ENCODE peak calls at places on chromosome 22, in seven cellular contexts. S is transverse colon, I is A549, X is suprapubic skin, H is HepG2, A is IMR-90, R is ovary. D is an unnamed sample.

GRCh38 chr22:24994070-24994763 is 41.7 kb downstream of the KIAA1671 start:
- DNase-seq in A (no peak), H (no peak), I (peak), X (no peak), R (no peak), S (peak), D (no peak)

GRCh38 chr22:43994006-43994405 is 30.1 kb upstream of the PARVB start:
- DNase-seq in A (no peak), R (no peak), X (no peak), I (no peak), S (no peak), H (no peak), D (peak)

GRCh38 chr22:29330291-29330690 is 14.8 kb upstream of the RASL10A start:
- DNase-seq in S (no peak), X (no peak), R (no peak), A (no peak), H (no peak), I (no peak), D (no peak)

GRCh38 chr22:19723165-19723989 is at the start of gene GP1BB:
- DNase-seq in H (no peak), R (no peak), A (no peak), X (no peak), S (peak), I (peak), D (no peak)

GRCh38 chr22:20243545-20244249 is 24.4 kb downstream of the RTN4R start:
- DNase-seq in A (peak), I (peak), S (peak), H (no peak), R (peak), X (no peak), D (peak)

GRCh38 chr22:19290400-19291217 is 910 bp downstream of the CLTCL1 start:
- DNase-seq in A (no peak), I (no peak), R (peak), X (no peak), S (no peak), H (peak), D (peak)

GRCh38 chr22:31605851-31606585 is 56.0 kb downstream of the PISD start:
- DNase-seq in A (no peak), I (no peak), H (no peak), R (no peak), X (no peak), S (no peak), D (no peak)

GRCh38 chr22:26857169-26857568 is 199.8 kb downstream of the MIAT start:
- DNase-seq in A (no peak), R (no peak), H (no peak), S (no peak), X (no peak), I (no peak), D (no peak)

GRCh38 chr22:17167486-17167885 is 8.4 kb upstream of the HDHD5 start:
- DNase-seq in R (peak), I (no peak), H (no peak), S (no peak), X (no peak), A (no peak), D (no peak)

GRCh38 chr22:19464546-19464945 is 14.4 kb downstream of the UFD1 start:
- DNase-seq in A (no peak), R (no peak), I (no peak), H (no peak), S (no peak), X (no peak), D (no peak)

GRCh38 chr22:19958083-19959042 is 16.7 kb upstream of the TXNRD2 start:
- DNase-seq in A (peak), H (no peak), X (peak), S (no peak), R (no peak), I (no peak), D (peak)

GRCh38 chr22:28952857-28953256 is 69.5 kb downstream of the ZNRF3 start:
- DNase-seq in I (no peak), X (no peak), S (no peak), R (no peak), A (peak), H (no peak), D (no peak)

GRCh38 chr22:35450824-35451541 is 51.0 kb downstream of the MCM5 start:
- DNase-seq in X (no peak), S (no peak), A (no peak), I (no peak), H (no peak), R (no peak), D (no peak)

GRCh38 chr22:49934891-49935557 is 16.6 kb downstream of the CRELD2 start:
- DNase-seq in R (peak), X (no peak), A (peak), S (peak), H (no peak), I (peak), D (peak)
- H3K4me3 ChIP-seq in R (peak), X (peak), A (peak), S (peak), H (no peak), I (peak), D (peak)

DNA sequence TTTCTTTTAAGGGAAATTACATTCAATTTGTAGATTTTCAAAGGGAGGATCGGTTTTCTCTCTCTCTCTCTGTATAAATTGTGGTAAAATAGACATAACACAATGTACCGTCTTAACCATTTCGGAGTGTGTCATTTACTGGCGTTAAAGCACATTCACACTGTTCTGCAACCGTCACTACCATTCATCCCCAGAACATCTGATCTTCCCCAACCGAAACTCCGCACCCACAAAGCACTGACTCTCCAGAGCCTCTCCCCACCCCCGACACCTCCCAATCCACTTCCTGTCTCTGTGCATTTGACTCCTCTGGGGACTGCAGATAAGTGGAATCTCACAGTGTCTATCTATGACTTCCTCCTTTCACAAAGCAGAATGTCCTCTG is 15.9 kb upstream of the GRAMD4 start:
- DNase-seq in A (peak), R (no peak), H (no peak), S (peak), X (no peak), I (no peak), D (no peak)
- H3K27ac ChIP-seq in A (no peak), R (no peak), H (no peak), S (peak), X (peak), I (no peak), D (no peak)

GRCh38 chr22:33920927-33921575 is 775 bp upstream of the LARGE1 start:
- DNase-seq in S (peak), X (peak), A (peak), H (peak), I (peak), R (peak), D (peak)

GRCh38 chr22:33918676-33919590 is 1.3 kb downstream of the LARGE1 start:
- DNase-seq in R (no peak), S (no peak), X (no peak), H (peak), A (peak), I (no peak), D (no peak)

GRCh38 chr22:33917744-33918406 is 2.4 kb downstream of the LARGE1 start:
- DNase-seq in R (no peak), I (peak), X (no peak), A (peak), S (no peak), H (peak), D (no peak)

GRCh38 chr22:33921576-33922181 is 1.4 kb upstream of the LARGE1 start:
- DNase-seq in S (peak), H (peak), R (peak), I (peak), X (peak), A (peak), D (peak)

GRCh38 chr22:33919591-33920501 is at the start of gene LARGE1:
- DNase-seq in X (peak), I (peak), S (peak), A (peak), H (peak), R (peak), D (peak)
- TF ChIP-seq POLR2A in X (no peak), I (no peak), S (no peak), A (no peak), H (no peak), R (no peak), D (no peak)

GRCh38 chr22:37416806-37417205 is 10.5 kb downstream of the ELFN2 start:
- DNase-seq in X (no peak), H (no peak), S (no peak), I (no peak), A (no peak), R (no peak), D (no peak)
- H3K4me3 ChIP-seq in X (no peak), H (no peak), S (no peak), I (no peak), A (no peak), R (no peak), D (no peak)

DNA sequence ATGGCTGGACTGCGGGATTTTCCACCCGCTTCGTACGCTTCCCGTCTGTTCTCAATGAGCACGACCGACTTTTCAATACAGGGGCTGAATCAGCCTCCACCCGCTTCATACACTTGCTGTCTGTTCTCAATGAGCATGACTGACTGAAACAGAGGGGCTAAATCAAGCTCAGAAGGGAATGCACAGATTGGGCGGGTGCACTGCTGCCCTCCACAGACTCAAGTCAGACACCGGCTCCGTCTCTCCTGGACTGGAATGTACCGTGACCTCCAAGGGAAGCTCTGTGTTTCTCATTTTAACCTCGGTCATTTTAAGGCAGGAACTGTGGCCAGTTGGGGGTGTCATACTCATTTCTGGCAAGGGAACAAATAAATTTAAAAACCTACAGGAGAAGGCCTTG is 48.4 kb downstream of the BRD1 start:
- DNase-seq in R (no peak), I (no peak), H (no peak), S (no peak), A (no peak), X (no peak), D (no peak)
- H3K27ac ChIP-seq in R (no peak), I (no peak), H (no peak), S (no peak), A (no peak), X (no peak), D (no peak)

GRCh38 chr22:33470456-33470855 is 412.3 kb upstream of the SYN3 start:
- DNase-seq in I (no peak), R (no peak), H (peak), A (no peak), X (no peak), S (no peak), D (no peak)
- TF ChIP-seq POLR2A in I (no peak), R (no peak), H (no peak), A (no peak), X (no peak), S (no peak), D (no peak)

GRCh38 chr22:23579870-23580585 is at the start of gene IGLL1:
- DNase-seq in R (no peak), X (no peak), A (no peak), S (no peak), H (no peak), I (no peak), D (no peak)
- H3K4me3 ChIP-seq in R (no peak), X (no peak), A (no peak), S (no peak), H (no peak), I (no peak), D (no peak)

DNA sequence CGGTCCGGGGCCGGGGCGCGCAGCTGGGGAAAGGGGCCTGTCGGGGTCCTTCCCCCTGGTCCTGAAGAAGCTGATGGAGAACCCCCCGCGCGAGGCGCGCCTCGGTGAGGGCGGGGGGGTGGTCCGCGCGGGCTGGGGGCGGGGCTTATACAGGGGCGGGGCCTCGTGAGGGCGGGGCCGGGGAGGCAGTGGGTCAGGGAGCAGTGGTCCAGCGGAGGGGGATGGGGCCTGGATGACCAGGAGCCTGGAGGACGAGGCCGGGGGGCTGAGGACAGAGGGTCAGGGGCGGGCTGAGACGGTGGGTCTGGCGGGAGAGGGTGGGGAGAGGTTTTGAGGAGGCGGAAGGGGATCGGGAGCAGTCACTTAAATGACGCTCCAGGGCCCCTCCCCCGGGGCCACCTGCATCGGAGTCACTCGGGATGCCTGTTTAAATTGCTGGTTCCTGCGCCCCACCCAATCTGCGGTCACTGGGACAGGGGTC is 396 bp downstream of the TEF start:
- DNase-seq in A (no peak), S (peak), I (peak), X (peak), H (no peak), R (peak), D (no peak)
- H3K27ac ChIP-seq in A (peak), S (peak), I (peak), X (peak), H (peak), R (peak), D (peak)

DNA sequence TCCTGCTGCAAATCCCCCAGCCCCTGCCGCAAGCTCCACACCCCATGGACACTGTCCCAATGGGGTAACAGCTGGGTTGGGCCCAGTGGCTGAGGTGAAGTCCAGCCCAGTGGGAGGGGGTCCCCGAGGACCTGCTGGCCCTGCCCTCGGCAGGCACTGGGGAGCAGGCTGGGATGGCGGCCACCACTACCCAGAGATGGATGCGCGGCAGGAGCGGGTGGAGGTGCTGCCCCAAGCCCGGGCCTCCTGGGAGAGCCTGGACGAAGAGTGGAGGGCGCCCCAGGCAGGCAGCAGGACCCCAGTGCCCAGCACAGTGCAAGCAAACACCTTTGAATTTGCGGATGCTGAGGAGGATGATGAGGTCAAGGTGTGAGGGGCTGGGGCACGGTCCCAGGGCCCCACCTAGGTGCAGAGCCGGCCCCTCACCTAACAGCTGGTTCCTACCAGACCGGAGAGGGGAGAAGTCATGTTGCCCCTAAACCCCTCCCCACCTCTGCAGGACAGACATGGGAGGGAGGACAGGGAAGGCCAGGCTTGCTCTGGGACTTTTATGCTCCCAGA is 8.2 kb downstream of the CDC42EP1 start:
- DNase-seq in X (no peak), S (no peak), R (peak), H (no peak), I (no peak), A (no peak), D (no peak)
- TF ChIP-seq POLR2A in X (no peak), S (no peak), R (no peak), H (no peak), I (no peak), A (no peak), D (no peak)

GRCh38 chr22:32837803-32838202 is 36.3 kb downstream of the TIMP3 start:
- DNase-seq in H (no peak), R (no peak), X (no peak), S (no peak), I (no peak), A (no peak), D (no peak)
- H3K4me3 ChIP-seq in H (no peak), R (no peak), X (no peak), S (no peak), I (no peak), A (no peak), D (no peak)

D was measured in spleen.